ENCODE peak calls at places on chromosomes 5 and 9, in six cellular contexts. U is upper lobe of right lung, H is uterus, R is Peyer's patch, V is GM23248, O is kidney epithelial cell. A is an unnamed sample.

GRCh38 chr5:56851258-56851941 is 36.1 kb downstream of the MAP3K1 start:
- DNase-seq in U (no peak), H (no peak), R (peak; percentile 57), V (no peak), O (peak; percentile 57), A (no peak)

GRCh38 chr9:94894111-94894699 is 167.7 kb downstream of the AOPEP start:
- DNase-seq in U (no peak), H (no peak), R (no peak), V (no peak), O (no peak), A (no peak)

GRCh38 chr9:13268469-13268868 is 11.0 kb downstream of the MPDZ start:
- DNase-seq in U (no peak), H (no peak), R (no peak), V (peak; percentile 30), O (no peak), A (no peak)

GRCh38 chr5:175378444-175379028 is 65.4 kb downstream of the DRD1 start:
- DNase-seq in U (no peak), H (no peak), R (no peak), V (no peak), O (peak; percentile 97), A (no peak)

GRCh38 chr5:178619390-178619789 is 7.5 kb downstream of the CLK4 start:
- DNase-seq in U (no peak), H (no peak), R (no peak), V (no peak), O (no peak), A (no peak)

GRCh38 chr9:95024097-95024671 is 293.3 kb downstream of the FANCC start:
- DNase-seq in U (no peak), H (no peak), R (no peak), V (peak; percentile 43), O (no peak), A (peak; percentile 37)

GRCh38 chr5:107812570-107813141 is 141.9 kb upstream of the EFNA5 start:
- DNase-seq in U (no peak), H (no peak), R (no peak), V (peak; percentile 77), O (no peak), A (peak; percentile 30)

GRCh38 chr5:173926359-173926758 is 38.2 kb downstream of the CPEB4 start:
- DNase-seq in U (no peak), H (no peak), R (no peak), V (peak; percentile 68), O (no peak), A (no peak)

GRCh38 chr5:138170299-138170698 is 8.1 kb downstream of the BRD8 start:
- DNase-seq in U (no peak), H (no peak), R (no peak), V (no peak), O (no peak), A (no peak)

GRCh38 chr5:150085950-150086715 is at the start of gene CSF1R:
- DNase-seq in U (peak; percentile 65), H (no peak), R (no peak), V (no peak), O (no peak), A (no peak)

GRCh38 chr5:98999631-99000030 is 70.8 kb upstream of the CHD1 start:
- DNase-seq in U (no peak), H (no peak), R (no peak), V (no peak), O (no peak), A (no peak)

GRCh38 chr9:137876781-137877386 is 698 bp upstream of the CACNA1B start:
- DNase-seq in U (no peak), H (no peak), R (no peak), V (no peak), O (no peak), A (no peak)

GRCh38 chr9:136535070-136535469 is 10.8 kb downstream of the NOTCH1 start:
- DNase-seq in U (no peak), H (no peak), R (no peak), V (no peak), O (no peak), A (no peak)

GRCh38 chr5:95393279-95393678 is 2.1 kb downstream of the FAM81B start:
- DNase-seq in U (no peak), H (no peak), R (no peak), V (no peak), O (no peak), A (no peak)

DNA sequence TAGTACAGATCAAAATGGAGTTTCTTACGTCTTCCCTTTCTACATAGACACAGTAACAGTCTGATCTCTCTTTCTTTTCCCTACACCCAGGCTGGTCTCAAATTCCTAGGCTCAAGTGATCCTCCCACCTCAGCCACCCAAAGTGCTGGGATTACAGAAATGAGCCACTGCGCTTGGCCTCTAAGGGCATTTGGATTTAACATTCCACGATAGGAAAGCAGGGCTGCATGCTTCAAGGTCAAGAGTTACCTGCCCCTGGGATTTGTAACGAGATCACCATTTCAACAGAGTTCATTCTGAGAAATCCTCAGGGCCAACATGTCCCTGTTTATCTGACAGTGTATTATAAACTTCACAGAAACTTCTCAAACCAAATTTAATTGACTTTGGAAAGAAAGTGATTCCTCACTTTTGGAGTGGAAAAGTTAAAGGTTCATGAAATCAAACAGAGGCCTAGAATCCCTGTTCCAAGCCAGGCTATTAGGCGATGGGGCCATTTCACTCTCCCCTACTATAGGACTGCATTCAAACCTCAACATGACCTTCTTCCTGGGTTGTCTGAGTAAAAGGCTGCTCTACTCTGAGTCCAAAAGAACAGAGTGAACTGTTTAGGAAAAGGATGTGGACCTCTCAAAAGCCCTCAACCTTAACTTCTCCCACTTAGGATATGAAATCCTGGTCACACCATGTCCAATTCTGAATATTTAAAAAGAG is 15.7 kb downstream of the C5orf52 start:
- DNase-seq in U (no peak), H (no peak), R (no peak), V (no peak), O (no peak), A (no peak)
- H3K27me3 ChIP-seq in U (no peaks in the 10 kb centered on the region), H (no peaks in the 10 kb centered on the region), R (no peaks in the 10 kb centered on the region), V (no peaks in the 10 kb centered on the region), O (no peaks in the 10 kb centered on the region), A (peaks cover 10% of the 10 kb centered on the region)

GRCh38 chr9:113984639-113985380 is 93.3 kb downstream of the AMBP start:
- DNase-seq in U (no peak), H (no peak), R (no peak), V (no peak), O (no peak), A (no peak)
- H3K27me3 ChIP-seq in U (no peaks in the 10 kb centered on the region), H (no peaks in the 10 kb centered on the region), R (no peaks in the 10 kb centered on the region), V (no peaks in the 10 kb centered on the region), O (no peaks in the 10 kb centered on the region), A (no peaks in the 10 kb centered on the region)

GRCh38 chr5:135036405-135036804 is 2.4 kb upstream of the PITX1 start:
- DNase-seq in U (no peak), H (no peak), R (no peak), V (no peak), O (no peak), A (no peak)

GRCh38 chr5:135033866-135034185 is 202 bp downstream of the PITX1 start:
- DNase-seq in U (no peak), H (no peak), R (no peak), V (peak; percentile 62), O (no peak), A (no peak)

GRCh38 chr5:135034186-135034962 is at the start of gene PITX1:
- DNase-seq in U (no peak), H (no peak), R (peak; percentile 71), V (peak; percentile 44), O (no peak), A (no peak)

GRCh38 chr5:135034963-135035677 is 1.1 kb upstream of the PITX1 start:
- DNase-seq in U (no peak), H (no peak), R (no peak), V (no peak), O (no peak), A (no peak)

DNA sequence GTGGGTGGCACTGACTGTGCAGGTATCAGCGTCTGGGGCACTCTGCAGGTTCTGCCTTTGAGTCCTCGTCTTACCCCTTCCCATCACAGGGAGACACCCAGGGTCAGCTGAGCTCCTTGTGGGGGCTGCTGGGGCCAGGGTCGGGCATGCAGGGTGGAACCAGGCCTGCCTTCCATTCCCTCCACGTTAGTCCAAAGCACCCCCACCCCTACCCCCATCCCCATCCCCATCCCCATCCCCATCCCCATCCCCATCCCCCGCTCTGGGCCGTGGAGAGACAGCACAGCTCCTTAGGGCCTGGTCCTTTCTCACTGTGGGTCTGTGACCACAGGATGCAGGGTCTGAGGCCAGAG is 1.6 kb upstream of the PITX1 start:
- DNase-seq in U (no peak), H (no peak), R (no peak), V (no peak), O (no peak), A (no peak)
- H3K27me3 ChIP-seq in U (peaks cover 92% of the 10 kb centered on the region), H (peaks cover 34% of the 10 kb centered on the region), R (no peaks in the 10 kb centered on the region), V (peaks cover 86% of the 10 kb centered on the region), O (peaks cover 89% of the 10 kb centered on the region), A (peaks cover 100% of the 10 kb centered on the region)

DNA sequence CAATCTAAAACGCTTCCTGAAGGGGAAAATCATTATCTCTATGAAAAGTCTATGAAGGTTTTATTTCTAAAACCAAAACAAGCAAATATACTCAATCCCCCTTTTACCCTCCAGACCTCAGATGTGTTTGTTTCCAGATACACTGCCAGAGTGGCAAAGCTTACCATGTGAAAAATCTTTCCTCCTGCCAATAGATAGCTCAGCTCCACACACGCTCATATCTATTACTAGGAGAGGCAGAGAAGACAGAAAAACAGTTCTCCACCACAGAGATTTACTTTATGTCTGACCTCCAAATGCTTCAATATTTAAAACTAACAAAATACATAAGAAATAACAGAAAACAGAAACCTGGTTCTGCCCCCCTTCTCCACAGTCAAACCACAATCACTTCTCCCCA is 7.0 kb downstream of the IRX2 start:
- DNase-seq in U (no peak), H (no peak), R (no peak), V (peak; percentile 53), O (no peak), A (no peak)
- H3K27me3 ChIP-seq in U (peaks cover 84% of the 10 kb centered on the region), H (no peaks in the 10 kb centered on the region), R (no peaks in the 10 kb centered on the region), V (no peaks in the 10 kb centered on the region), O (peaks cover 49% of the 10 kb centered on the region), A (peaks cover 100% of the 10 kb centered on the region)

GRCh38 chr5:169011009-169011408 is 289.9 kb downstream of the SLIT3 start:
- DNase-seq in U (no peak), H (no peak), R (no peak), V (no peak), O (no peak), A (no peak)
- H3K27me3 ChIP-seq in U (no peaks in the 10 kb centered on the region), H (no peaks in the 10 kb centered on the region), R (no peaks in the 10 kb centered on the region), V (no peaks in the 10 kb centered on the region), O (no peaks in the 10 kb centered on the region), A (peaks cover 5% of the 10 kb centered on the region)

DNA sequence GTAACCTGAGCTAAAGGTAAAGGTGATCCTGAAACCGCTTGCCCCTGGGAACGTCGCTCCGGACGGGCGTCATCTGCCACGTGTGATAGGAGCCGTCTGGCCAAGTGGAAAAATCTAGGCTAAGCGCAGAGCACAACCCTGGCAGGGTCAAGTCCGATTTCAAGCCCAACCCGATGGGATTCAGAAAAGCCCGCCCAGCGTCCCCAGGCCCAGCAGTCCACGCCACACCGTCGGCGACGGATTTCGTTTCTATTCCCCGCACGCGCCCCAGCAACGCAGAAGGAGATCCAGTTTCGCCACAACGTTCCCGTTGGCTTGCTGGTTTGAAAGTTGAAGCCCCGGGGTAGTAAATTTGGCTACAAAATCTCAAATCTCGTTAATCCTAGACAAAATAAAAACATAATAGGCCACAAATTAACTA is 32.4 kb upstream of the NFIB start:
- DNase-seq in U (no peak), H (no peak), R (peak; percentile 55), V (no peak), O (no peak), A (peak; percentile 41)
- H3K27me3 ChIP-seq in U (peaks cover 50% of the 10 kb centered on the region), H (peaks cover 3% of the 10 kb centered on the region), R (no peaks in the 10 kb centered on the region), V (peaks cover 93% of the 10 kb centered on the region), O (peaks cover 94% of the 10 kb centered on the region), A (no peaks in the 10 kb centered on the region)